ENCODE peak calls at places on chromosome 22, in eight cellular contexts. One of them, this sample, is unnamed.

GRCh38 chr22:43378011-43378704 is 33.7 kb upstream of the MPPED1 start:
- DNase-seq in RWPE1: no peak
- DNase-seq in H9: no peak
- DNase-seq in CD8-positive, alpha-beta memory T cell: no peak
- DNase-seq in tibial artery: no peak
- DNase-seq in A549: no peak
- DNase-seq in substantia nigra: no peak
- DNase-seq in adrenal gland: peak; percentile 68
- DNase-seq in this sample: no peak

GRCh38 chr22:25573822-25574221 is 9.3 kb downstream of the GRK3 start:
- DNase-seq in RWPE1: no peak
- DNase-seq in H9: no peak
- DNase-seq in CD8-positive, alpha-beta memory T cell: no peak
- DNase-seq in tibial artery: no peak
- DNase-seq in A549: no peak
- DNase-seq in substantia nigra: no peak
- DNase-seq in adrenal gland: no peak
- DNase-seq in this sample: no peak

GRCh38 chr22:17121235-17122195 is at the start of gene TMEM121B:
- DNase-seq in RWPE1: peak; percentile 4
- DNase-seq in H9: peak; percentile 95
- DNase-seq in CD8-positive, alpha-beta memory T cell: no peak
- DNase-seq in tibial artery: peak; percentile 49
- DNase-seq in A549: peak; percentile 14
- DNase-seq in substantia nigra: peak; percentile 42
- DNase-seq in adrenal gland: peak; percentile 70
- DNase-seq in this sample: peak; percentile 51

GRCh38 chr22:33757443-33758124 is 162.7 kb downstream of the LARGE1 start:
- DNase-seq in RWPE1: no peak
- DNase-seq in H9: no peak
- DNase-seq in CD8-positive, alpha-beta memory T cell: no peak
- DNase-seq in tibial artery: no peak
- DNase-seq in A549: no peak
- DNase-seq in substantia nigra: no peak
- DNase-seq in adrenal gland: peak; percentile 3
- DNase-seq in this sample: no peak

GRCh38 chr22:47990486-47990885 is 1228.0 kb downstream of the TBC1D22A start:
- DNase-seq in RWPE1: no peak
- DNase-seq in H9: no peak
- DNase-seq in CD8-positive, alpha-beta memory T cell: no peak
- DNase-seq in tibial artery: no peak
- DNase-seq in A549: no peak
- DNase-seq in substantia nigra: no peak
- DNase-seq in adrenal gland: no peak
- DNase-seq in this sample: no peak

GRCh38 chr22:39526736-39527171 is 5.8 kb downstream of the RPS19BP1 start:
- DNase-seq in RWPE1: no peak
- DNase-seq in H9: no peak
- DNase-seq in CD8-positive, alpha-beta memory T cell: peak; percentile 34
- DNase-seq in tibial artery: no peak
- DNase-seq in A549: no peak
- DNase-seq in substantia nigra: no peak
- DNase-seq in adrenal gland: no peak
- DNase-seq in this sample: no peak

GRCh38 chr22:36068776-36069344 is 40.2 kb upstream of the RBFOX2 start:
- DNase-seq in RWPE1: no peak
- DNase-seq in H9: no peak
- DNase-seq in CD8-positive, alpha-beta memory T cell: no peak
- DNase-seq in tibial artery: no peak
- DNase-seq in A549: no peak
- DNase-seq in substantia nigra: no peak
- DNase-seq in adrenal gland: no peak
- DNase-seq in this sample: no peak

GRCh38 chr22:23278883-23279675 is 98.8 kb downstream of the BCR start:
- DNase-seq in RWPE1: peak; percentile 88
- DNase-seq in H9: no peak
- DNase-seq in CD8-positive, alpha-beta memory T cell: peak; percentile 17
- DNase-seq in tibial artery: peak; percentile 34
- DNase-seq in A549: peak; percentile 52
- DNase-seq in substantia nigra: no peak
- DNase-seq in adrenal gland: no peak
- DNase-seq in this sample: no peak

GRCh38 chr22:25627271-25627848 is 62.9 kb downstream of the GRK3 start:
- DNase-seq in RWPE1: no peak
- DNase-seq in H9: no peak
- DNase-seq in CD8-positive, alpha-beta memory T cell: no peak
- DNase-seq in tibial artery: no peak
- DNase-seq in A549: no peak
- DNase-seq in substantia nigra: no peak
- DNase-seq in adrenal gland: no peak
- DNase-seq in this sample: no peak

GRCh38 chr22:23834830-23835772 is 3.7 kb downstream of the DERL3 start:
- DNase-seq in RWPE1: no peak
- DNase-seq in H9: no peak
- DNase-seq in CD8-positive, alpha-beta memory T cell: no peak
- DNase-seq in tibial artery: no peak
- DNase-seq in A549: no peak
- DNase-seq in substantia nigra: peak; percentile 77
- DNase-seq in adrenal gland: no peak
- DNase-seq in this sample: peak; percentile 45

GRCh38 chr22:36493690-36494110 is 12.3 kb upstream of the TXN2 start:
- DNase-seq in RWPE1: no peak
- DNase-seq in H9: no peak
- DNase-seq in CD8-positive, alpha-beta memory T cell: no peak
- DNase-seq in tibial artery: peak; percentile 61
- DNase-seq in A549: no peak
- DNase-seq in substantia nigra: no peak
- DNase-seq in adrenal gland: peak; percentile 53
- DNase-seq in this sample: no peak

GRCh38 chr22:50523806-50524663 is 1.4 kb downstream of the SCO2 start:
- DNase-seq in RWPE1: no peak
- DNase-seq in H9: no peak
- DNase-seq in CD8-positive, alpha-beta memory T cell: no peak
- DNase-seq in tibial artery: no peak
- DNase-seq in A549: no peak
- DNase-seq in substantia nigra: no peak
- DNase-seq in adrenal gland: no peak
- DNase-seq in this sample: no peak

GRCh38 chr22:27238935-27239510 is 562.5 kb downstream of the MN1 start:
- DNase-seq in RWPE1: peak; percentile 74
- DNase-seq in H9: no peak
- DNase-seq in CD8-positive, alpha-beta memory T cell: no peak
- DNase-seq in tibial artery: peak; percentile 69
- DNase-seq in A549: peak; percentile 91
- DNase-seq in substantia nigra: no peak
- DNase-seq in adrenal gland: peak; percentile 51
- DNase-seq in this sample: no peak

GRCh38 chr22:32628626-32629587 is 154.3 kb downstream of the FBXO7 start:
- DNase-seq in RWPE1: no peak
- DNase-seq in H9: no peak
- DNase-seq in CD8-positive, alpha-beta memory T cell: no peak
- DNase-seq in tibial artery: no peak
- DNase-seq in A549: no peak
- DNase-seq in substantia nigra: no peak
- DNase-seq in adrenal gland: no peak
- DNase-seq in this sample: no peak

GRCh38 chr22:49494555-49494954 is 333.1 kb downstream of the BRD1 start:
- DNase-seq in RWPE1: no peak
- DNase-seq in H9: no peak
- DNase-seq in CD8-positive, alpha-beta memory T cell: no peak
- DNase-seq in tibial artery: no peak
- DNase-seq in A549: no peak
- DNase-seq in substantia nigra: no peak
- DNase-seq in adrenal gland: no peak
- DNase-seq in this sample: no peak

GRCh38 chr22:49500076-49500460 is 327.6 kb downstream of the BRD1 start:
- DNase-seq in RWPE1: no peak
- DNase-seq in H9: no peak
- DNase-seq in CD8-positive, alpha-beta memory T cell: no peak
- DNase-seq in tibial artery: no peak
- DNase-seq in A549: no peak
- DNase-seq in substantia nigra: no peak
- DNase-seq in adrenal gland: no peak
- DNase-seq in this sample: no peak

GRCh38 chr22:49500942-49501395 is 326.7 kb downstream of the BRD1 start:
- DNase-seq in RWPE1: no peak
- DNase-seq in H9: no peak
- DNase-seq in CD8-positive, alpha-beta memory T cell: no peak
- DNase-seq in tibial artery: no peak
- DNase-seq in A549: no peak
- DNase-seq in substantia nigra: no peak
- DNase-seq in adrenal gland: no peak
- DNase-seq in this sample: no peak

GRCh38 chr22:49499433-49500075 is 328.1 kb downstream of the BRD1 start:
- DNase-seq in RWPE1: no peak
- DNase-seq in H9: no peak
- DNase-seq in CD8-positive, alpha-beta memory T cell: no peak
- DNase-seq in tibial artery: no peak
- DNase-seq in A549: no peak
- DNase-seq in substantia nigra: no peak
- DNase-seq in adrenal gland: no peak
- DNase-seq in this sample: no peak

DNA sequence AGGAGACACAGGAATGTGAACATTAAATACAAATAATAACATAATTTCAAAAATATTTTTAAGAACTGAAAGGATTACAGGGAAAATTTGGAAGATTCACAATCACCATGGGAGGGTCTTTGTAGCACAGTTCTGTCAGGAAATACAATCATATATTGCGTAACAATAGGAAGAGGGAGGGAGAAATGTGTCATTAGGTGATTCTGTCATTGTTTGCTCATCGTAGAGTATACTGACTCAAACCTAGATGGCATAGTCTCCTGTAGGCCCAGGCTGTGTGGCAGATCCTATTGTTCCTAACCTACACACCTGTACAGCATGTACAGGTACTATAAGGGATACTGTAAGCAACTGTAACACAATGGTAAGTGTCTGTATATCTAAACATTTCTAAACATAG is 330.4 kb downstream of the BRD1 start:
- DNase-seq in RWPE1: no peak
- DNase-seq in H9: no peak
- DNase-seq in CD8-positive, alpha-beta memory T cell: no peak
- DNase-seq in tibial artery: no peak
- DNase-seq in A549: peak; percentile 6
- DNase-seq in substantia nigra: no peak
- DNase-seq in adrenal gland: no peak
- DNase-seq in this sample: no peak
- H3K27ac ChIP-seq in RWPE1: no peak overlapping the region
- H3K27ac ChIP-seq in H9: no peak overlapping the region
- H3K27ac ChIP-seq in CD8-positive, alpha-beta memory T cell: no peak overlapping the region
- H3K27ac ChIP-seq in tibial artery: no peak overlapping the region
- H3K27ac ChIP-seq in A549: no peak overlapping the region
- H3K27ac ChIP-seq in substantia nigra: no peak overlapping the region
- H3K27ac ChIP-seq in adrenal gland: no peak overlapping the region
- H3K27ac ChIP-seq in this sample: no peak overlapping the region

GRCh38 chr22:41517172-41518047 is 26.9 kb downstream of the POLR3H start:
- DNase-seq in RWPE1: peak; percentile 52
- DNase-seq in H9: peak; percentile 64
- DNase-seq in CD8-positive, alpha-beta memory T cell: peak; percentile 27
- DNase-seq in tibial artery: peak; percentile 72
- DNase-seq in A549: peak; percentile 48
- DNase-seq in substantia nigra: peak; percentile 82
- DNase-seq in adrenal gland: peak; percentile 82
- DNase-seq in this sample: peak; percentile 86

GRCh38 chr22:41511521-41511968 is 32.7 kb downstream of the POLR3H start:
- DNase-seq in RWPE1: no peak
- DNase-seq in H9: no peak
- DNase-seq in CD8-positive, alpha-beta memory T cell: no peak
- DNase-seq in tibial artery: no peak
- DNase-seq in A549: no peak
- DNase-seq in substantia nigra: no peak
- DNase-seq in adrenal gland: no peak
- DNase-seq in this sample: no peak

GRCh38 chr22:41516462-41516861 is 27.8 kb downstream of the POLR3H start:
- DNase-seq in RWPE1: no peak
- DNase-seq in H9: no peak
- DNase-seq in CD8-positive, alpha-beta memory T cell: no peak
- DNase-seq in tibial artery: no peak
- DNase-seq in A549: no peak
- DNase-seq in substantia nigra: no peak
- DNase-seq in adrenal gland: no peak
- DNase-seq in this sample: no peak

GRCh38 chr22:41512421-41513194 is 31.7 kb downstream of the POLR3H start:
- DNase-seq in RWPE1: peak; percentile 79
- DNase-seq in H9: peak; percentile 93
- DNase-seq in CD8-positive, alpha-beta memory T cell: no peak
- DNase-seq in tibial artery: no peak
- DNase-seq in A549: peak; percentile 48
- DNase-seq in substantia nigra: no peak
- DNase-seq in adrenal gland: peak; percentile 87
- DNase-seq in this sample: no peak

GRCh38 chr22:41513391-41513790 is 30.9 kb downstream of the POLR3H start:
- DNase-seq in RWPE1: no peak
- DNase-seq in H9: no peak
- DNase-seq in CD8-positive, alpha-beta memory T cell: no peak
- DNase-seq in tibial artery: no peak
- DNase-seq in A549: no peak
- DNase-seq in substantia nigra: peak; percentile 55
- DNase-seq in adrenal gland: no peak
- DNase-seq in this sample: peak; percentile 75
- H3K27ac ChIP-seq in RWPE1: peak overlapping the region; percentile 79
- H3K27ac ChIP-seq in H9: no peak overlapping the region
- H3K27ac ChIP-seq in CD8-positive, alpha-beta memory T cell: peak overlapping the region; percentile 43
- H3K27ac ChIP-seq in tibial artery: peak overlapping the region; percentile 65
- H3K27ac ChIP-seq in A549: peak overlapping the region; percentile 69
- H3K27ac ChIP-seq in substantia nigra: peak overlapping the region; percentile 96
- H3K27ac ChIP-seq in adrenal gland: no peak overlapping the region
- H3K27ac ChIP-seq in this sample: peak overlapping the region; percentile 94

GRCh38 chr22:49522582-49523373 is 304.9 kb downstream of the BRD1 start:
- DNase-seq in RWPE1: no peak
- DNase-seq in H9: no peak
- DNase-seq in CD8-positive, alpha-beta memory T cell: no peak
- DNase-seq in tibial artery: no peak
- DNase-seq in A549: no peak
- DNase-seq in substantia nigra: no peak
- DNase-seq in adrenal gland: no peak
- DNase-seq in this sample: no peak
- H3K27ac ChIP-seq in RWPE1: no peak overlapping the region
- H3K27ac ChIP-seq in H9: no peak overlapping the region
- H3K27ac ChIP-seq in CD8-positive, alpha-beta memory T cell: no peak overlapping the region
- H3K27ac ChIP-seq in tibial artery: no peak overlapping the region
- H3K27ac ChIP-seq in A549: no peak overlapping the region
- H3K27ac ChIP-seq in substantia nigra: peak overlapping the region; percentile 62
- H3K27ac ChIP-seq in adrenal gland: no peak overlapping the region
- H3K27ac ChIP-seq in this sample: no peak overlapping the region

GRCh38 chr22:29307658-29308147 is 1.3 kb downstream of the GAS2L1 start:
- DNase-seq in RWPE1: no peak
- DNase-seq in H9: no peak
- DNase-seq in CD8-positive, alpha-beta memory T cell: no peak
- DNase-seq in tibial artery: no peak
- DNase-seq in A549: no peak
- DNase-seq in substantia nigra: no peak
- DNase-seq in adrenal gland: no peak
- DNase-seq in this sample: no peak
- H3K27ac ChIP-seq in RWPE1: peak overlapping the region; percentile 94
- H3K27ac ChIP-seq in H9: no peak overlapping the region
- H3K27ac ChIP-seq in CD8-positive, alpha-beta memory T cell: no peak overlapping the region
- H3K27ac ChIP-seq in tibial artery: peak overlapping the region; percentile 89
- H3K27ac ChIP-seq in A549: peak overlapping the region; percentile 96
- H3K27ac ChIP-seq in substantia nigra: peak overlapping the region; percentile 8
- H3K27ac ChIP-seq in adrenal gland: peak overlapping the region; percentile 43
- H3K27ac ChIP-seq in this sample: peak overlapping the region; percentile 82